ENCODE peak calls at places on chromosomes 2 and 18, in nine cellular contexts. W, H, P, L, M, S, G, Q and O are unnamed samples.

GRCh38 chr18:56995579-56996194 is 151.2 kb upstream of the BOD1L2 start:
- DNase-seq in G (no peak), W (no peak), S (no peak), Q (no peak), M (no peak), P (no peak), H (no peak), L (no peak), O (no peak)

GRCh38 chr2:181231886-181232644 is 225.1 kb upstream of the ITGA4 start:
- DNase-seq in H (no peak), S (no peak), L (peak; percentile 58), W (no peak), G (no peak), M (no peak), Q (no peak), P (no peak), O (no peak)

GRCh38 chr2:217467331-217467730 is 535.5 kb downstream of the TNS1 start:
- DNase-seq in H (no peak), Q (no peak), M (no peak), S (no peak), G (no peak), P (no peak), L (peak; percentile 67), W (peak; percentile 63), O (no peak)

GRCh38 chr2:147525724-147526489 is 318.9 kb upstream of the ACVR2A start:
- DNase-seq in L (no peak), W (no peak), H (no peak), S (peak; percentile 58), M (no peak), Q (peak; percentile 66), G (no peak), P (no peak), O (no peak)

GRCh38 chr2:7962191-7962590 is 719.7 kb upstream of the ID2 start:
- DNase-seq in G (no peak), P (no peak), Q (no peak), S (no peak), W (no peak), H (no peak), M (no peak), L (no peak), O (no peak)

GRCh38 chr2:101518470-101519172 is 43.7 kb upstream of the RFX8 start:
- DNase-seq in W (peak; percentile 50), H (no peak), M (peak; percentile 5), Q (peak; percentile 81), P (no peak), S (peak; percentile 69), L (peak; percentile 41), G (no peak), O (no peak)

GRCh38 chr2:239792649-239793010 is 232.5 kb downstream of the NDUFA10 start:
- DNase-seq in Q (no peak), H (no peak), M (no peak), L (no peak), S (no peak), W (no peak), G (no peak), P (no peak), O (no peak)

GRCh38 chr2:182594286-182594685 is 121.8 kb upstream of the DNAJC10 start:
- DNase-seq in S (peak; percentile 5), P (no peak), Q (no peak), L (peak; percentile 35), H (no peak), W (peak; percentile 58), G (no peak), M (no peak), O (no peak)

GRCh38 chr2:209456489-209456888 is 32.6 kb downstream of the MAP2 start:
- DNase-seq in H (no peak), G (no peak), L (no peak), M (no peak), W (no peak), Q (no peak), P (no peak), S (no peak), O (no peak)

GRCh38 chr2:169073972-169074751 is 4.8 kb downstream of the DHRS9 start:
- DNase-seq in M (no peak), Q (no peak), L (no peak), S (peak; percentile 44), W (no peak), G (no peak), P (no peak), H (no peak), O (no peak)

GRCh38 chr2:117853316-117853715 is 38.8 kb downstream of the DDX18 start:
- DNase-seq in W (no peak), M (no peak), Q (no peak), H (no peak), S (no peak), P (no peak), L (no peak), G (no peak), O (no peak)

GRCh38 chr2:212484563-212485080 is 54.0 kb downstream of the ERBB4 start:
- DNase-seq in S (no peak), P (no peak), L (peak; percentile 29), G (no peak), M (no peak), W (no peak), Q (no peak), H (no peak), O (no peak)

GRCh38 chr2:241793385-241793784 is 15.6 kb upstream of the NEU4 start:
- DNase-seq in H (no peak), Q (no peak), G (no peak), M (no peak), P (no peak), S (no peak), W (no peak), L (no peak), O (no peak)

DNA sequence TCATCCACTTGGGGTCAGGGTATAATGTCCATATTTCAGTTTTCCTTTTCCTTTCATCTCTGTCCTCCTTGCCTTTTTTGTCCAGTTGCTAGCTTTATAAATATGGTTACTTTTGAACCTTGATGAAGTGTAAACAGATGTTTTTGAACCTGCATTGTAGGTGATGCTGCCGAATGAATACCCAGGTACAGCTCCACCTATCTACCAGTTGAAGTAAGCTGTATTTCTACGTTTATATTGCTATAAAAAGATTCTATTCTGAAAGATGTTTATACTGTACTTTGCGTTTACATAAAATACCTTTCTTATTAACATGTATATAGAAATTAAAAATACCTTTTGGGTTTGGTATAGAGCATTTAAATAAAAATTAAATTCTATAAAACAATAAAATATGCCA is 2.2 kb downstream of the IMPACT start:
- DNase-seq in H (no peak), M (no peak), G (no peak), Q (peak; percentile 9), W (no peak), L (no peak), P (no peak), S (peak; percentile 33), O (no peak)
- TF ChIP-seq CTCF in H (peak; percentile 28), M (peak; percentile 39), G (no peak), Q (peak; percentile 5), W (no peak), L (no peak), P (no peak), S (peak; percentile 56), O (no peak)

GRCh38 chr18:486929-487328 is 13.6 kb downstream of the COLEC12 start:
- DNase-seq in W (no peak), G (no peak), M (no peak), Q (no peak), L (no peak), H (no peak), S (no peak), P (no peak), O (no peak)
- TF ChIP-seq CTCF in W (no peak), G (no peak), M (no peak), Q (no peak), L (no peak), H (no peak), S (no peak), P (no peak), O (no peak)

GRCh38 chr2:196613302-196613701 is 26.2 kb upstream of the CCDC150 start:
- DNase-seq in W (no peak), P (no peak), S (no peak), L (no peak), G (no peak), H (no peak), M (no peak), Q (no peak), O (no peak)
- TF ChIP-seq CTCF in W (no peak), P (no peak), S (peak; percentile 6), L (no peak), G (no peak), H (peak; percentile 57), M (peak; percentile 47), Q (no peak), O (no peak)

GRCh38 chr18:74331404-74331803 is 15.8 kb downstream of the C18orf63 start:
- DNase-seq in M (no peak), H (no peak), S (peak; percentile 57), W (peak; percentile 51), Q (peak; percentile 56), G (no peak), L (peak; percentile 66), P (no peak), O (no peak)
- TF ChIP-seq CTCF in M (peak; percentile 47), H (peak; percentile 52), S (peak; percentile 60), W (peak; percentile 60), Q (peak; percentile 17), G (peak; percentile 56), L (peak; percentile 76), P (no peak), O (no peak)

GRCh38 chr2:2291500-2292260 is 39.4 kb downstream of the MYT1L start:
- DNase-seq in L (peak; percentile 4), P (no peak), H (no peak), M (peak; percentile 25), Q (no peak), W (no peak), S (no peak), G (no peak), O (no peak)
- TF ChIP-seq CTCF in L (peak; percentile 55), P (no peak), H (peak; percentile 73), M (peak; percentile 64), Q (peak; percentile 19), W (no peak), S (no peak), G (peak; percentile 42), O (no peak)

GRCh38 chr2:179751184-179751809 is 110.1 kb downstream of the ZNF385B start:
- DNase-seq in M (no peak), S (peak; percentile 36), G (no peak), H (no peak), W (peak; percentile 47), L (peak; percentile 44), Q (peak; percentile 32), P (peak; percentile 16), O (no peak)
- TF ChIP-seq CTCF in M (peak; percentile 86), S (peak; percentile 51), G (peak; percentile 75), H (peak; percentile 87), W (peak; percentile 81), L (peak; percentile 67), Q (peak; percentile 66), P (peak; percentile 54), O (no peak)